ENCODE peak calls at places on chromosomes 2 and 18, in nine cellular contexts. N, Y, Z, H, M, J, F, X and I are unnamed samples.

GRCh38 chr2:170467568-170468422 is 247.3 kb upstream of the SP5 start:
- DNase-seq in Z (no peak), H (peak), Y (no peak), N (no peak), J (no peak), F (no peak), M (no peak), X (no peak), I (peak)

GRCh38 chr18:36153203-36153602 is 23.5 kb downstream of the ELP2 start:
- DNase-seq in X (peak), Y (no peak), F (no peak), Z (peak), M (no peak), H (peak), J (no peak), N (no peak), I (peak)

GRCh38 chr2:56522605-56523089 is 338.9 kb downstream of the CCDC85A start:
- DNase-seq in M (no peak), H (peak), F (no peak), Z (no peak), N (no peak), X (peak), Y (peak), J (no peak), I (peak)

GRCh38 chr18:55012041-55012440 is 52.8 kb upstream of the CCDC68 start:
- DNase-seq in Z (peak), H (no peak), J (no peak), X (no peak), F (no peak), N (no peak), M (no peak), Y (no peak), I (no peak)

GRCh38 chr2:170162261-170162612 is 15.7 kb upstream of the MYO3B start:
- DNase-seq in Z (peak), H (peak), M (no peak), Y (no peak), N (no peak), X (no peak), F (no peak), J (no peak), I (no peak)

GRCh38 chr2:217611056-217611455 is 391.7 kb downstream of the TNS1 start:
- DNase-seq in N (no peak), M (no peak), Z (no peak), J (no peak), F (no peak), Y (no peak), H (no peak), X (no peak), I (no peak)

GRCh38 chr2:98455494-98455976 is 10.9 kb downstream of the INPP4A start:
- DNase-seq in H (peak), Y (no peak), F (no peak), M (peak), N (no peak), Z (peak), J (no peak), X (no peak), I (no peak)

GRCh38 chr2:15323227-15323626 is 237.9 kb downstream of the NBAS start:
- DNase-seq in M (no peak), J (no peak), F (no peak), X (no peak), H (no peak), N (no peak), Y (no peak), Z (no peak), I (no peak)

GRCh38 chr2:150997066-150997465 is 264.6 kb downstream of the RBM43 start:
- DNase-seq in N (no peak), F (no peak), H (no peak), J (no peak), Z (no peak), Y (no peak), M (no peak), X (peak), I (no peak)

GRCh38 chr2:141142025-141142424 is 988.8 kb downstream of the LRP1B start:
- DNase-seq in J (no peak), H (no peak), N (no peak), F (no peak), Y (no peak), M (no peak), X (no peak), Z (no peak), I (no peak)

GRCh38 chr2:183093857-183094657 is 15.5 kb downstream of the DUSP19 start:
- DNase-seq in Z (peak), X (no peak), N (no peak), Y (no peak), H (peak), M (no peak), F (peak), J (no peak), I (no peak)

GRCh38 chr2:109604597-109604996 is 9.2 kb downstream of the SEPTIN10 start:
- DNase-seq in F (no peak), Y (no peak), M (no peak), Z (peak), J (no peak), X (no peak), N (no peak), H (peak), I (peak)

GRCh38 chr2:64797881-64798590 is 144.3 kb upstream of the SERTAD2 start:
- DNase-seq in M (no peak), N (no peak), F (no peak), Z (no peak), H (peak), Y (peak), X (peak), J (no peak), I (no peak)